ENCODE peak calls at places on chromosome 1, in four cellular contexts. R is central memory CD8-positive, alpha-beta T cell; X is adrenal gland; U is lower lobe of right lung. T is an unnamed sample.

GRCh38 chr1:153849487-153850185 is 73.1 kb downstream of the GATAD2B start:
- DNase-seq in R (no peak), X (no peak), U (no peak), T (no peak)

GRCh38 chr1:54549181-54549924 is 1.3 kb downstream of the ACOT11 start:
- DNase-seq in R (no peak), X (no peak), U (no peak), T (no peak)

GRCh38 chr1:9858293-9859035 is 34.7 kb upstream of the CLSTN1 start:
- DNase-seq in R (no peak), X (no peak), U (no peak), T (no peak)

GRCh38 chr1:229819091-229819490 is 193.0 kb downstream of the URB2 start:
- DNase-seq in R (no peak), X (no peak), U (no peak), T (no peak)

GRCh38 chr1:182080040-182080439 is 18.5 kb upstream of the ZNF648 start:
- DNase-seq in R (no peak), X (no peak), U (no peak), T (no peak)

GRCh38 chr1:167416506-167416905 is 101.8 kb downstream of the CD247 start:
- DNase-seq in R (no peak), X (no peak), U (peak; percentile 74), T (no peak)

GRCh38 chr1:201728731-201729130 is 100.2 kb upstream of the IPO9 start:
- DNase-seq in R (no peak), X (no peak), U (no peak), T (no peak)

GRCh38 chr1:216462061-216462775 is 39.0 kb upstream of the USH2A start:
- DNase-seq in R (no peak), X (no peak), U (no peak), T (no peak)

GRCh38 chr1:13781907-13782633 is 82.1 kb downstream of the PRDM2 start:
- DNase-seq in R (no peak), X (peak; percentile 47), U (no peak), T (no peak)

T was measured in activated T-helper 1 cell treated with anti-CD3 and anti-CD28 coated beads, Interleukin-2, amount 50 U/mL, for 16 hours.